ENCODE peak calls at places on chromosomes 13 and 19, in four cellular contexts. Q, V, B and I are unnamed samples.
A peak's percentile ranks its signal among the peaks of the same experiment; 100 is the strongest.

GRCh38 chr19:12987781-12988180 is 7.5 kb upstream of the NFIX start:
- DNase-seq in Q (no peak), V (no peak), B (no peak), I (no peak)

GRCh38 chr13:93388701-93389100 is 162.1 kb downstream of the GPC6 start:
- DNase-seq in Q (no peak), V (no peak), B (no peak), I (no peak)

GRCh38 chr13:53126803-53127202 is 98.2 kb downstream of the OLFM4 start:
- DNase-seq in Q (no peak), V (no peak), B (no peak), I (no peak)

GRCh38 chr13:95697052-95697680 is 20.2 kb downstream of the DNAJC3 start:
- DNase-seq in Q (no peak), V (no peak), B (no peak), I (no peak)

GRCh38 chr19:46784262-46785053 is 3.9 kb downstream of the SLC1A5 start:
- DNase-seq in Q (peak; percentile 69), V (peak; percentile 64), B (peak; percentile 62), I (peak; percentile 80)

GRCh38 chr13:21676611-21677021 is 5.7 kb downstream of the FGF9 start:
- DNase-seq in Q (peak; percentile 71), V (peak; percentile 11), B (no peak), I (no peak)

GRCh38 chr13:28585557-28585956 is 73.4 kb upstream of the POMP start:
- DNase-seq in Q (no peak), V (no peak), B (no peak), I (no peak)

GRCh38 chr13:41148421-41149283 is 16.1 kb upstream of the KBTBD6 start:
- DNase-seq in Q (no peak), V (no peak), B (no peak), I (no peak)

GRCh38 chr13:46489586-46490023 is 63.4 kb upstream of the LRCH1 start:
- DNase-seq in Q (no peak), V (no peak), B (no peak), I (no peak)

GRCh38 chr13:44435142-44435982 is 61.7 kb downstream of the SERP2 start:
- DNase-seq in Q (peak; percentile 90), V (peak; percentile 93), B (peak; percentile 19), I (peak; percentile 96)

GRCh38 chr19:49338691-49339363 is 3.6 kb downstream of the CD37 start:
- DNase-seq in Q (peak; percentile 99), V (peak; percentile 68), B (no peak), I (no peak)

GRCh38 chr13:48582086-48582485 is 49.2 kb upstream of the RCBTB2 start:
- DNase-seq in Q (no peak), V (no peak), B (no peak), I (no peak)

GRCh38 chr13:48580185-48580803 is 47.4 kb upstream of the RCBTB2 start:
- DNase-seq in Q (peak; percentile 83), V (peak; percentile 45), B (no peak), I (peak; percentile 52)

GRCh38 chr13:48578516-48579166 is 45.8 kb upstream of the RCBTB2 start:
- DNase-seq in Q (no peak), V (no peak), B (no peak), I (no peak)

GRCh38 chr13:48580886-48581285 is 48.0 kb upstream of the RCBTB2 start:
- DNase-seq in Q (no peak), V (no peak), B (no peak), I (no peak)

DNA sequence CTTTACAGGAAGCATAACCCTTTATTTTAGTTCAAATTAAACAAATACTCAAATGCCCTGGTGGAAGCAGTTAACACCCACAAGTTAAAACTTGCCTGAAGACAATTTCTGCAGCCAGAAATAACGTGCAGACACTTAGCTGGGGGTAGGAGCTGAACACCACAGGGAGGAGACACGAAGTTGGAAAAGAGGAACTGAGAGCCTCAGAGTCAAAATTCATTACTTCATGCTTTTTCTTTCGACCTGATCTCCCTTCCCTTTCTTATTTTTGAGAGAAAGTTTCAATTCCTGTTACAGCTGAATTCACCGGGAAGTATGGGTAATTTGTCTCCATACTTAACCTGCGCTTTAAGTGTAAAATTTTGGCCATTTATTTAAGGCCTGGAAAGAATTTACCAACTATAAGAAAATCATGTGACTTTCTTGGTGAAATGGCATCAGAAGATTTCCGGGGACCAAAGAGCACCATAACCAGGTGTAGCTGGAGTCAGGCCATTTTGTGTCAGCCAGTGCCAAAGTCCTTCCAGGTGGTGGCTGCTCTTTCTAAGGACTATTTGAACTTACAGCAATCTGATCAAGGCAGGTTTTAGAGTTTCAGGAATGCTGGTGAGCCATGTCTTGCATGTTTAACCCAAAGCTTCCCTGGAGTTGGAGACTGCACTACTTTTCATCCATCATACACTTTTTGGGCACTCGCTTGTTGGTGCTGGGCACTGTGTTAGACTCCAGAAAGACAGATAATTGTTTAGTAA is 46.5 kb upstream of the RCBTB2 start:
- DNase-seq in Q (no peak), V (no peak), B (peak; percentile 94), I (no peak)
- TF ChIP-seq TCF12 in Q (no peak), V (no peak), B (peak; percentile 87), I (no peak)

GRCh38 chr13:69704311-69704710 is 403.3 kb upstream of the ATXN8OS start:
- DNase-seq in Q (no peak), V (no peak), B (no peak), I (no peak)
- TF ChIP-seq TCF12 in Q (no peak), V (peak; percentile 29), B (no peak), I (no peak)

GRCh38 chr13:63161219-63161618 is 1745.6 kb upstream of the PCDH20 start:
- DNase-seq in Q (no peak), V (no peak), B (no peak), I (no peak)
- TF ChIP-seq TCF12 in Q (no peak), V (no peak), B (no peak), I (no peak)

GRCh38 chr19:28020631-28021315 is 1192.2 kb downstream of the UQCRFS1 start:
- DNase-seq in Q (no peak), V (no peak), B (no peak), I (no peak)
- TF ChIP-seq TCF12 in Q (no peak), V (no peak), B (no peak), I (no peak)

GRCh38 chr19:4402171-4403004 is at the start of gene CHAF1A:
- DNase-seq in Q (peak; percentile 99), V (peak; percentile 99), B (peak; percentile 99), I (peak; percentile 99)

GRCh38 chr19:4401482-4402170 is 814 bp upstream of the CHAF1A start:
- DNase-seq in Q (no peak), V (no peak), B (no peak), I (no peak)

GRCh38 chr19:4403005-4403761 is 743 bp downstream of the CHAF1A start:
- DNase-seq in Q (no peak), V (no peak), B (no peak), I (no peak)

GRCh38 chr19:4396949-4397783 is 3.2 kb downstream of the SH3GL1 start:
- DNase-seq in Q (no peak), V (no peak), B (no peak), I (no peak)

GRCh38 chr19:4399871-4400768 is at the start of gene SH3GL1:
- DNase-seq in Q (peak; percentile 95), V (peak; percentile 92), B (peak; percentile 48), I (peak; percentile 82)
- TF ChIP-seq TCF12 in Q (no peak), V (peak; percentile 15), B (no peak), I (no peak)

GRCh38 chr19:58084596-58085347 is 13.3 kb downstream of the ZSCAN18 start:
- DNase-seq in Q (no peak), V (no peak), B (no peak), I (no peak)
- TF ChIP-seq TCF12 in Q (no peak), V (no peak), B (no peak), I (no peak)

GRCh38 chr19:33758541-33759013 is 38.1 kb upstream of the KCTD15 start:
- DNase-seq in Q (no peak), V (no peak), B (no peak), I (no peak)
- TF ChIP-seq TCF12 in Q (no peak), V (no peak), B (no peak), I (no peak)

GRCh38 chr19:50803633-50804419 is 13.6 kb downstream of the ACP4 start:
- DNase-seq in Q (no peak), V (peak; percentile 79), B (no peak), I (no peak)
- TF ChIP-seq TCF12 in Q (no peak), V (no peak), B (no peak), I (no peak)